ENCODE peak calls at places on chromosomes 13 and 19, in eight cellular contexts. L is tibial artery, X is fibroblast of lung, O is cardiac muscle cell, I is GM23338, C is OCI-LY7, H is heart right ventricle, S is brain microvascular endothelial cell. F is an unnamed sample.

GRCh38 chr13:25493930-25494707 is 122.3 kb downstream of the ATP8A2 start:
- DNase-seq in S (no peak), C (no peak), I (peak), O (peak), H (no peak), L (no peak), X (no peak), F (no peak)

GRCh38 chr13:89910166-89910565 is 1437.3 kb upstream of the MIR17HG start:
- DNase-seq in X (no peak), H (no peak), O (no peak), I (no peak), S (no peak), L (no peak), C (no peak), F (peak)

GRCh38 chr19:19597809-19598306 is 20.6 kb downstream of the PBX4 start:
- DNase-seq in X (no peak), L (no peak), S (no peak), O (no peak), C (no peak), I (no peak), H (no peak), F (no peak)

GRCh38 chr19:36103842-36104552 is 6.9 kb upstream of the OVOL3 start:
- DNase-seq in X (no peak), L (no peak), H (no peak), I (no peak), C (no peak), S (no peak), O (no peak), F (no peak)

GRCh38 chr13:101289764-101290163 is 126.5 kb downstream of the NALCN start:
- DNase-seq in H (no peak), C (peak), X (peak), S (peak), O (peak), I (peak), L (no peak), F (no peak)

GRCh38 chr19:12543855-12544254 is 7.4 kb downstream of the ZNF564 start:
- DNase-seq in I (no peak), X (no peak), O (no peak), L (no peak), H (no peak), S (peak), C (no peak), F (no peak)

GRCh38 chr13:19634129-19634740 is 776 bp downstream of the MPHOSPH8 start:
- DNase-seq in I (peak), C (peak), O (peak), S (peak), L (no peak), X (peak), H (no peak), F (no peak)

GRCh38 chr19:8482696-8483095 is 19.7 kb downstream of the PRAM1 start:
- DNase-seq in I (no peak), C (no peak), O (no peak), H (no peak), L (no peak), S (no peak), X (no peak), F (peak)

GRCh38 chr19:1067341-1068103 is 555 bp downstream of the ARHGAP45 start:
- DNase-seq in X (no peak), C (no peak), S (no peak), O (no peak), H (no peak), I (no peak), L (no peak), F (peak)

GRCh38 chr13:46721054-46721453 is 75.9 kb downstream of the ESD start:
- DNase-seq in C (peak), H (peak), O (peak), I (peak), S (peak), X (peak), L (peak), F (no peak)

GRCh38 chr19:39296055-39296645 is at the start of gene IFNL1:
- DNase-seq in O (no peak), I (peak), X (no peak), C (no peak), L (no peak), S (no peak), H (no peak), F (peak)

GRCh38 chr13:91184244-91184926 is 163.1 kb upstream of the MIR17HG start:
- DNase-seq in H (no peak), I (no peak), S (no peak), X (no peak), L (no peak), C (no peak), O (no peak), F (no peak)

GRCh38 chr19:18453269-18454024 is 15.5 kb upstream of the ISYNA1 start:
- DNase-seq in S (no peak), L (no peak), I (no peak), O (no peak), C (no peak), X (peak), H (no peak), F (no peak)

GRCh38 chr13:33678906-33679657 is 138.9 kb upstream of the RFC3 start:
- DNase-seq in L (peak), X (peak), I (peak), C (no peak), O (no peak), H (peak), S (peak), F (peak)

GRCh38 chr13:33678084-33678483 is 139.9 kb upstream of the RFC3 start:
- DNase-seq in C (no peak), I (peak), L (no peak), X (no peak), S (no peak), H (no peak), O (no peak), F (no peak)

GRCh38 chr13:33676045-33676699 is 141.8 kb upstream of the RFC3 start:
- DNase-seq in X (peak), H (peak), C (no peak), S (no peak), I (no peak), L (no peak), O (no peak), F (no peak)

GRCh38 chr13:33676700-33677048 is 141.3 kb upstream of the RFC3 start:
- DNase-seq in C (peak), O (peak), L (peak), X (peak), S (peak), H (peak), I (peak), F (no peak)

DNA sequence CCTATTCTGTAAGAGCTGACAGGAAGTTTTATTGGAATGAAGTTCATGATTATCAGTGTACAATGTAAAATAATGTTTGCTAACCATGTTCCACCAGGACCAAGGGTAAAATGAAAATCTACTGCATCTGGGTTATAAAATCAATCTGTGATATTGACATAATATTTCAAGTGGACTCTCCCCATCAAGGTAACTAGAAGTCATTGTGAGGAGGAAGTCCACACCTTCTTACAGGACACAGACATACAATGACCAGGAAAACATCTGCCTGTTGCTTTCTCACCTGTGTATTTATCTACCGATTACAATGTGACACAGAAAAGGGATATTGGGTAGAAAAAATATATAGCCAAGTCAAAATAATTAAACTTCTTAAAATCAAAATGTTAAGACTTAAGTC is 140.7 kb upstream of the RFC3 start:
- DNase-seq in I (no peak), X (no peak), H (no peak), S (no peak), C (no peak), L (no peak), O (no peak), F (no peak)
- H3K4me3 ChIP-seq in I (no peak), X (no peak), H (no peak), S (no peak), C (no peak), L (no peak), O (no peak), F (no peak)

GRCh38 chr19:51808333-51808986 is 13.5 kb downstream of the FPR3 start:
- DNase-seq in O (no peak), L (no peak), I (no peak), H (peak), S (no peak), X (peak), C (no peak), F (no peak)
- H3K27ac ChIP-seq in O (no peak), L (no peak), I (no peak), H (no peak), S (no peak), X (no peak), C (no peak), F (no peak)

DNA sequence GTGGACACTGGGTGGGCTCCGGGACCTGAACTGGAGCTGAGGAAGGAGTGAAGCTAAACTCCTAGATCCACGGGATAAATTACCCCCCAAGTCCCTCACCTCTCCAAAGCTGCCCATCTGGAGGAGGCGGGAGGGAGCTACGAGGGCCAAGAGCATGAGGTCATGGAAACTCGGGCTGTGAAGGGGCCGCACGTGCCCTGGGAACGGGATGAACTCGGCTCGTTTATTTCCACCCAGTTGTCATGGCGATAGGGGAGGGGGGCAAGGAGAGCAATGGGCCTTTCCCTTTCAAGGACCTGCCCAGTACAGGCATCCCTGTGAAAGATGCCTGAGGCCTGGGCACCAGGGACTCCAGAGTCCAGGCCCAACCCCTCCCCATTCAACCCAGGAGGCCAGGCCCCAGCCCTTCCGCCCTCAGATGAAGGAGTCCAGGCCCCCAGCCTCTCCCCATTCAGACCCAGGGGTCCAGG is 3.8 kb downstream of the PPP1R12C start:
- DNase-seq in L (peak), C (peak), S (peak), I (peak), X (peak), O (peak), H (peak), F (peak)
- H3K4me3 ChIP-seq in L (peak), C (peak), S (no peak), I (no peak), X (no peak), O (no peak), H (no peak), F (no peak)

GRCh38 chr19:29562299-29563297 is 36.8 kb downstream of the VSTM2B start:
- DNase-seq in C (no peak), I (no peak), L (no peak), S (no peak), H (no peak), X (no peak), O (no peak), F (no peak)
- H3K27ac ChIP-seq in C (no peak), I (no peak), L (no peak), S (no peak), H (no peak), X (no peak), O (no peak), F (no peak)

GRCh38 chr13:97281028-97281427 is 58.9 kb downstream of the MBNL2 start:
- DNase-seq in H (no peak), C (no peak), I (no peak), S (no peak), L (no peak), X (no peak), O (no peak), F (no peak)

GRCh38 chr13:97279079-97279411 is 56.9 kb downstream of the MBNL2 start:
- DNase-seq in O (no peak), X (no peak), I (no peak), S (no peak), L (no peak), H (no peak), C (no peak), F (no peak)

GRCh38 chr13:97279913-97280312 is 57.8 kb downstream of the MBNL2 start:
- DNase-seq in H (no peak), I (no peak), S (peak), C (no peak), L (no peak), O (no peak), X (peak), F (no peak)

GRCh38 chr13:97278395-97279078 is 56.4 kb downstream of the MBNL2 start:
- DNase-seq in I (no peak), O (no peak), L (no peak), H (no peak), X (peak), C (no peak), S (no peak), F (no peak)

GRCh38 chr13:97280478-97280877 is 58.3 kb downstream of the MBNL2 start:
- DNase-seq in S (no peak), I (no peak), X (no peak), L (no peak), O (no peak), H (no peak), C (no peak), F (no peak)
- H3K4me3 ChIP-seq in S (no peak), I (no peak), X (no peak), L (no peak), O (no peak), H (no peak), C (no peak), F (no peak)

DNA sequence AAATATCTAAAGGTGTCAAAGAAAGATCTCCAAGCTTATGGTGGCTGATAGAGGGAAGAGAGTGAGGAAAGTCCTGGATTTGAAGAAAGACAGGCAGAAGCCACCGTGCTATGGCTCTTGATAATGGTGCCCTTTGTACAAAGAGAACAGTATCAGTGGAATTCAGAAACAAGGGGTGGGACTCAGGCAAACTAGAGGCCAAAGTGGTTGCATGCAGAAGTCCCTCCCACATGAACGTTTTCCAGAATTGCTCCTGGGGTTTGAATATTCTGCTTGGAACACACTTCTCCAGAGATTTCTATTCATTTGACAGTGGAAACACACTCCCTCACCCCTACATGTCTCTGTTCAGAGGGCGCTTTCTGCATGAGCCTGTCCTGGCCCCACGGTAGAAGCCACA is 10.1 kb upstream of the MBNL2 start:
- DNase-seq in I (no peak), S (no peak), X (no peak), C (no peak), O (no peak), L (no peak), H (no peak), F (no peak)
- H3K27ac ChIP-seq in I (no peak), S (no peak), X (no peak), C (no peak), O (no peak), L (no peak), H (no peak), F (no peak)

F was measured in aorta.